ENCODE peak calls at places on chromosomes 3 and 15, in eight cellular contexts. One of them, this sample, is unnamed. For H3K9me3, the result is how much of the 10 kb centered on the place peaks cover.

GRCh38 chr3:52384009-52384761 is 60.7 kb downstream of the SEMA3G start:
- DNase-seq in body of pancreas: no peak
- DNase-seq in tibial nerve: no peak
- DNase-seq in ovary: no peak
- DNase-seq in IMR-90: no peak
- DNase-seq in cardiac muscle cell: no peak
- DNase-seq in stomach: no peak
- DNase-seq in mesenchymal stem cell: no peak
- DNase-seq in this sample: no peak

GRCh38 chr15:72116680-72117447 is 1.1 kb downstream of the MYO9A start:
- DNase-seq in body of pancreas: peak
- DNase-seq in tibial nerve: peak
- DNase-seq in ovary: no peak
- DNase-seq in IMR-90: peak
- DNase-seq in cardiac muscle cell: peak
- DNase-seq in stomach: no peak
- DNase-seq in mesenchymal stem cell: no peak
- DNase-seq in this sample: no peak

GRCh38 chr3:155766206-155766605 is 21.3 kb upstream of the PLCH1 start:
- DNase-seq in body of pancreas: no peak
- DNase-seq in tibial nerve: no peak
- DNase-seq in ovary: no peak
- DNase-seq in IMR-90: peak
- DNase-seq in cardiac muscle cell: no peak
- DNase-seq in stomach: no peak
- DNase-seq in mesenchymal stem cell: peak
- DNase-seq in this sample: peak

GRCh38 chr15:52783929-52784798 is 6.0 kb downstream of the ONECUT1 start:
- DNase-seq in body of pancreas: peak
- DNase-seq in tibial nerve: no peak
- DNase-seq in ovary: no peak
- DNase-seq in IMR-90: no peak
- DNase-seq in cardiac muscle cell: peak
- DNase-seq in stomach: no peak
- DNase-seq in mesenchymal stem cell: no peak
- DNase-seq in this sample: no peak

GRCh38 chr3:126573492-126574117 is 14.9 kb upstream of the C3orf22 start:
- DNase-seq in body of pancreas: no peak
- DNase-seq in tibial nerve: no peak
- DNase-seq in ovary: no peak
- DNase-seq in IMR-90: no peak
- DNase-seq in cardiac muscle cell: no peak
- DNase-seq in stomach: peak
- DNase-seq in mesenchymal stem cell: no peak
- DNase-seq in this sample: no peak

GRCh38 chr3:173894-174293 is 22.7 kb upstream of the CHL1 start:
- DNase-seq in body of pancreas: no peak
- DNase-seq in tibial nerve: no peak
- DNase-seq in ovary: no peak
- DNase-seq in IMR-90: peak
- DNase-seq in cardiac muscle cell: no peak
- DNase-seq in stomach: no peak
- DNase-seq in mesenchymal stem cell: no peak
- DNase-seq in this sample: no peak

GRCh38 chr3:119937229-119937628 is 155.3 kb downstream of the NR1I2 start:
- DNase-seq in body of pancreas: no peak
- DNase-seq in tibial nerve: no peak
- DNase-seq in ovary: no peak
- DNase-seq in IMR-90: peak
- DNase-seq in cardiac muscle cell: peak
- DNase-seq in stomach: no peak
- DNase-seq in mesenchymal stem cell: peak
- DNase-seq in this sample: no peak

GRCh38 chr3:183254816-183255730 is 2.0 kb downstream of the B3GNT5 start:
- DNase-seq in body of pancreas: no peak
- DNase-seq in tibial nerve: no peak
- DNase-seq in ovary: no peak
- DNase-seq in IMR-90: peak
- DNase-seq in cardiac muscle cell: no peak
- DNase-seq in stomach: peak
- DNase-seq in mesenchymal stem cell: peak
- DNase-seq in this sample: no peak

GRCh38 chr15:68318008-68318835 is 40.7 kb downstream of the FEM1B start:
- DNase-seq in body of pancreas: no peak
- DNase-seq in tibial nerve: no peak
- DNase-seq in ovary: no peak
- DNase-seq in IMR-90: no peak
- DNase-seq in cardiac muscle cell: no peak
- DNase-seq in stomach: no peak
- DNase-seq in mesenchymal stem cell: no peak
- DNase-seq in this sample: no peak

GRCh38 chr3:111246967-111247760 is 175.5 kb downstream of the NECTIN3 start:
- DNase-seq in body of pancreas: no peak
- DNase-seq in tibial nerve: no peak
- DNase-seq in ovary: no peak
- DNase-seq in IMR-90: peak
- DNase-seq in cardiac muscle cell: peak
- DNase-seq in stomach: no peak
- DNase-seq in mesenchymal stem cell: peak
- DNase-seq in this sample: peak

GRCh38 chr3:62710761-62711160 is 164.5 kb downstream of the CADPS start:
- DNase-seq in body of pancreas: no peak
- DNase-seq in tibial nerve: no peak
- DNase-seq in ovary: no peak
- DNase-seq in IMR-90: no peak
- DNase-seq in cardiac muscle cell: no peak
- DNase-seq in stomach: no peak
- DNase-seq in mesenchymal stem cell: no peak
- DNase-seq in this sample: no peak

GRCh38 chr3:4474683-4475490 is 7.8 kb upstream of the SUMF1 start:
- DNase-seq in body of pancreas: peak
- DNase-seq in tibial nerve: no peak
- DNase-seq in ovary: no peak
- DNase-seq in IMR-90: peak
- DNase-seq in cardiac muscle cell: peak
- DNase-seq in stomach: no peak
- DNase-seq in mesenchymal stem cell: peak
- DNase-seq in this sample: no peak

GRCh38 chr3:107660316-107660976 is 137.7 kb downstream of the BBX start:
- DNase-seq in body of pancreas: no peak
- DNase-seq in tibial nerve: peak
- DNase-seq in ovary: no peak
- DNase-seq in IMR-90: peak
- DNase-seq in cardiac muscle cell: peak
- DNase-seq in stomach: no peak
- DNase-seq in mesenchymal stem cell: peak
- DNase-seq in this sample: no peak

GRCh38 chr3:194565597-194566190 is 67.5 kb downstream of the TMEM44 start:
- DNase-seq in body of pancreas: no peak
- DNase-seq in tibial nerve: no peak
- DNase-seq in ovary: no peak
- DNase-seq in IMR-90: peak
- DNase-seq in cardiac muscle cell: peak
- DNase-seq in stomach: no peak
- DNase-seq in mesenchymal stem cell: peak
- DNase-seq in this sample: no peak

GRCh38 chr15:59292393-59292792 is 80.3 kb downstream of the MYO1E start:
- DNase-seq in body of pancreas: no peak
- DNase-seq in tibial nerve: no peak
- DNase-seq in ovary: no peak
- DNase-seq in IMR-90: peak
- DNase-seq in cardiac muscle cell: peak
- DNase-seq in stomach: no peak
- DNase-seq in mesenchymal stem cell: no peak
- DNase-seq in this sample: no peak

GRCh38 chr3:138434276-138434874 is at the start of gene ESYT3:
- DNase-seq in body of pancreas: peak
- DNase-seq in tibial nerve: peak
- DNase-seq in ovary: peak
- DNase-seq in IMR-90: peak
- DNase-seq in cardiac muscle cell: peak
- DNase-seq in stomach: peak
- DNase-seq in mesenchymal stem cell: peak
- DNase-seq in this sample: no peak

GRCh38 chr3:125479091-125479490 is 40.9 kb downstream of the SNX4 start:
- DNase-seq in body of pancreas: no peak
- DNase-seq in tibial nerve: no peak
- DNase-seq in ovary: no peak
- DNase-seq in IMR-90: peak
- DNase-seq in cardiac muscle cell: no peak
- DNase-seq in stomach: no peak
- DNase-seq in mesenchymal stem cell: no peak
- DNase-seq in this sample: no peak

GRCh38 chr3:152299243-152299976 is 30.7 kb downstream of the MBNL1 start:
- DNase-seq in body of pancreas: no peak
- DNase-seq in tibial nerve: no peak
- DNase-seq in ovary: no peak
- DNase-seq in IMR-90: no peak
- DNase-seq in cardiac muscle cell: no peak
- DNase-seq in stomach: no peak
- DNase-seq in mesenchymal stem cell: no peak
- DNase-seq in this sample: no peak

GRCh38 chr3:56753206-56753605 is 48.5 kb downstream of the ARHGEF3 start:
- DNase-seq in body of pancreas: no peak
- DNase-seq in tibial nerve: no peak
- DNase-seq in ovary: no peak
- DNase-seq in IMR-90: peak
- DNase-seq in cardiac muscle cell: peak
- DNase-seq in stomach: no peak
- DNase-seq in mesenchymal stem cell: peak
- DNase-seq in this sample: no peak

GRCh38 chr3:70233112-70233511 is 79.3 kb downstream of the MDFIC2 start:
- DNase-seq in body of pancreas: no peak
- DNase-seq in tibial nerve: no peak
- DNase-seq in ovary: no peak
- DNase-seq in IMR-90: no peak
- DNase-seq in cardiac muscle cell: no peak
- DNase-seq in stomach: no peak
- DNase-seq in mesenchymal stem cell: no peak
- DNase-seq in this sample: no peak

DNA sequence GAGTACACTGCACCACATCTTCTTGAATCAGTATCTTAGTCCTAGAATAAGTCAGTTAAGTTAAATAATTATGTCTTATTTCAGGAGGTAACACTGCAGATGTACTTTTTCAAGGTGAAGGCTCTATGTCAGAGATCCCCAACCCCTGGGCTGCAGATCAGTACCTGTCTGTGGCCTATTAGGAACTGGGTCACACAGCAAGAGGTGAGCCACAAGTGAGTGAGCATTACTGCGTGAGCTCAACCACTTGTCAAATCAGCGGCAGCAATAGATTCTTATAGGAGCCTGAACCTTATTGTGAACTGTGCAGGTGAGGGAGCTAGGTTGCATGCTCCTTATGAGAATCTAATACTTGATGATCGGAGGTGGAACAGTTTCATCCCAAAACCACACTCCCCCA is 851.9 kb upstream of the ALCAM start:
- DNase-seq in body of pancreas: no peak
- DNase-seq in tibial nerve: no peak
- DNase-seq in ovary: no peak
- DNase-seq in IMR-90: no peak
- DNase-seq in cardiac muscle cell: no peak
- DNase-seq in stomach: no peak
- DNase-seq in mesenchymal stem cell: no peak
- DNase-seq in this sample: no peak
- H3K9me3 ChIP-seq in body of pancreas: under half
- H3K9me3 ChIP-seq in tibial nerve: under half
- H3K9me3 ChIP-seq in ovary: under half
- H3K9me3 ChIP-seq in IMR-90: under half
- H3K9me3 ChIP-seq in cardiac muscle cell: under half
- H3K9me3 ChIP-seq in stomach: under half
- H3K9me3 ChIP-seq in mesenchymal stem cell: under half
- H3K9me3 ChIP-seq in this sample: under half

DNA sequence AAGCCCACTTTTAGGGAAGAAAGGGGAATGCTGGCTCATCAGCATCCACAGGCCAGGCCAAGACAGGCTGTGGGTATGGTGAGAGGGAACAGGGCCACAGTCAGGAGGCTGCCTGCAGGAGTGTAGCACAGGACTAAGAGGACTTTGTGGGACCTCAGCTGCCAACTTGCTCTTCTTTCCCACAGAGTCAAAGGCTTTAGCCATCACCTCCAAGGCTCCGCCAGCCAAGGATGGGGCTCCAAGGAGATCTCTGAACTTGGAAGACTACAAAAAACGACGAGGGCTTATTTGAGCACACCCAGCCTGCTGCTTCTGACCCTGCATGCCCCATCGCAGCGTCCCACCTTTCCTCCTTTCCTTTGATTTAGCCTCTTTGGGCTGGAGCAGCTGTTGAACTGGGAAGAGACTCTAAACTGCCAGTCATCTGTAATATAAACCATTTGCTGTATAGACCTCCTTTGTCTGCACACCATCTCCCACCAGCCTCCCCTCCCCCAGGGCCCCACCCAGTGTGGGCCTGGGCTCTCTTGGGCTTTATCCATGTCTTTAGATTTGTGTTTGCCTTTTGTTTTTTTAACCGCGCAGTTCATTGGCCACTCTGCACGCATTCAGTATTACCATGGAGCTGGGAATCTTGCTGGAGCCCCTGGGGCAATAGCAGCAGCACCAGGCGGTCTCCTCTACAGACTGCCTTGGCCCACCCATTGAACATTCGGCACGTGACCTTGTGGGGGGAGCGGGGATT is 13.1 kb upstream of the ITPKA start:
- DNase-seq in body of pancreas: no peak
- DNase-seq in tibial nerve: no peak
- DNase-seq in ovary: no peak
- DNase-seq in IMR-90: no peak
- DNase-seq in cardiac muscle cell: no peak
- DNase-seq in stomach: no peak
- DNase-seq in mesenchymal stem cell: no peak
- DNase-seq in this sample: no peak
- H3K4me3 ChIP-seq in body of pancreas: no peak
- H3K4me3 ChIP-seq in tibial nerve: no peak
- H3K4me3 ChIP-seq in ovary: no peak
- H3K4me3 ChIP-seq in IMR-90: no peak
- H3K4me3 ChIP-seq in cardiac muscle cell: no peak
- H3K4me3 ChIP-seq in stomach: no peak
- H3K4me3 ChIP-seq in mesenchymal stem cell: no peak
- H3K4me3 ChIP-seq in this sample: no peak

GRCh38 chr15:75143738-75144334 is 57.8 kb upstream of the C15orf39 start:
- DNase-seq in body of pancreas: no peak
- DNase-seq in tibial nerve: no peak
- DNase-seq in ovary: no peak
- DNase-seq in IMR-90: no peak
- DNase-seq in cardiac muscle cell: peak
- DNase-seq in stomach: no peak
- DNase-seq in mesenchymal stem cell: peak
- DNase-seq in this sample: no peak
- H3K9me3 ChIP-seq in body of pancreas: under half
- H3K9me3 ChIP-seq in tibial nerve: under half
- H3K9me3 ChIP-seq in ovary: under half
- H3K9me3 ChIP-seq in IMR-90: under half
- H3K9me3 ChIP-seq in cardiac muscle cell: under half
- H3K9me3 ChIP-seq in stomach: half or more
- H3K9me3 ChIP-seq in mesenchymal stem cell: under half
- H3K9me3 ChIP-seq in this sample: half or more

DNA sequence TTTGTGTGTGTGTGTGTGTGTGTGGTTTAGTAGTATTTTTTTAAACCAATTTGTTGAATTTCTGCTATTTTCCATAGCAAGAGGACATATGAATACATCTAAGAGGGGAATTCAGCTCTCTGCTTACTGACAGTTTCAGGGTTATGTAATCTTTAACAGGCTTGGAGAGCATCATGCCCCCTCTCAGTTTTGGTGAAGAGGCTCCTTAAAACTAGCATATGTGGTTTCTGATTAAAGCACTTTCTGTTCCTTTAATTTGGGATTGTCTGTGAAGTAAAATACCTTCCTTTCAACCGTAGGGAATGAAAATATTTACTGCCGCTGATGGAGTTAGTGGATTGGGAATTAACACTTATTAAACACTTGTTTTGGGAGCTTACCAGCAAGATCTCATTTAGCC is 19.4 kb upstream of the NFKBIZ start:
- DNase-seq in body of pancreas: no peak
- DNase-seq in tibial nerve: no peak
- DNase-seq in ovary: no peak
- DNase-seq in IMR-90: no peak
- DNase-seq in cardiac muscle cell: no peak
- DNase-seq in stomach: no peak
- DNase-seq in mesenchymal stem cell: no peak
- DNase-seq in this sample: no peak
- H3K4me3 ChIP-seq in body of pancreas: no peak
- H3K4me3 ChIP-seq in tibial nerve: no peak
- H3K4me3 ChIP-seq in ovary: no peak
- H3K4me3 ChIP-seq in IMR-90: no peak
- H3K4me3 ChIP-seq in cardiac muscle cell: no peak
- H3K4me3 ChIP-seq in stomach: peak
- H3K4me3 ChIP-seq in mesenchymal stem cell: no peak
- H3K4me3 ChIP-seq in this sample: no peak